ENCODE peak calls at places on chromosomes 12 and 14, in four cellular contexts. H, F, U and Y are unnamed samples.

GRCh38 chr14:49892301-49892635 is 614 bp upstream of the ARF6 start:
- DNase-seq in H (peak; percentile 59), F (no peak), U (no peak), Y (peak; percentile 81)

GRCh38 chr14:50813544-50813863 is 17.5 kb downstream of the NIN start:
- DNase-seq in H (no peak), F (no peak), U (no peak), Y (no peak)

GRCh38 chr14:75871181-75871880 is 110.5 kb downstream of the TGFB3 start:
- DNase-seq in H (no peak), F (no peak), U (no peak), Y (no peak)

GRCh38 chr12:114399664-114400211 is 6.2 kb downstream of the TBX5 start:
- DNase-seq in H (no peak), F (no peak), U (no peak), Y (no peak)

GRCh38 chr14:21070083-21070609 is at the start of gene ARHGEF40:
- DNase-seq in H (peak; percentile 43), F (peak; percentile 75), U (peak; percentile 79), Y (no peak)

GRCh38 chr14:47300801-47301200 is 374.6 kb downstream of the MDGA2 start:
- DNase-seq in H (no peak), F (no peak), U (no peak), Y (no peak)

GRCh38 chr14:31261859-31262739 is 54.5 kb upstream of the HECTD1 start:
- DNase-seq in H (no peak), F (peak; percentile 29), U (no peak), Y (peak; percentile 82)

GRCh38 chr14:64610049-64610746 is 60.4 kb downstream of the PPP1R36 start:
- DNase-seq in H (no peak), F (no peak), U (no peak), Y (no peak)

GRCh38 chr12:89622115-89622514 is 86.5 kb downstream of the ATP2B1 start:
- DNase-seq in H (no peak), F (no peak), U (no peak), Y (no peak)

GRCh38 chr12:122081697-122082221 is 3.2 kb downstream of the MLXIP start:
- DNase-seq in H (peak; percentile 27), F (peak; percentile 61), U (peak; percentile 60), Y (no peak)

GRCh38 chr12:47360771-47361388 is 281.1 kb upstream of the AMIGO2 start:
- DNase-seq in H (no peak), F (no peak), U (no peak), Y (no peak)

GRCh38 chr12:116406529-116406928 is 129.0 kb upstream of the MED13L start:
- DNase-seq in H (peak; percentile 68), F (peak; percentile 90), U (peak; percentile 92), Y (peak; percentile 97)

GRCh38 chr12:126772171-126772864 is 1494.7 kb upstream of the TMEM132C start:
- DNase-seq in H (peak; percentile 81), F (no peak), U (no peak), Y (no peak)

GRCh38 chr12:42804928-42805327 is 215.4 kb upstream of the PRICKLE1 start:
- DNase-seq in H (no peak), F (no peak), U (no peak), Y (no peak)

GRCh38 chr12:15701212-15701611 is 88.0 kb downstream of the EPS8 start:
- DNase-seq in H (no peak), F (no peak), U (no peak), Y (no peak)

GRCh38 chr12:4116251-4117111 is 157.1 kb upstream of the CCND2 start:
- DNase-seq in H (peak; percentile 74), F (no peak), U (no peak), Y (peak; percentile 4)

GRCh38 chr14:103628221-103628683 is 759 bp upstream of the KLC1 start:
- DNase-seq in H (peak; percentile 87), F (peak; percentile 71), U (peak; percentile 78), Y (peak; percentile 86)

GRCh38 chr14:51293926-51294290 is 53.9 kb downstream of the TMX1 start:
- DNase-seq in H (no peak), F (no peak), U (no peak), Y (no peak)

GRCh38 chr12:75542942-75543341 is 31.5 kb upstream of the KRR1 start:
- DNase-seq in H (no peak), F (no peak), U (no peak), Y (no peak)

GRCh38 chr12:54421873-54422250 is 2.8 kb upstream of the ITGA5 start:
- DNase-seq in H (peak; percentile 34), F (no peak), U (no peak), Y (no peak)

GRCh38 chr12:52817003-52817698 is 3.2 kb upstream of the KRT4 start:
- DNase-seq in H (no peak), F (no peak), U (no peak), Y (no peak)

GRCh38 chr14:97723834-97724770 is 926.9 kb downstream of the VRK1 start:
- DNase-seq in H (no peak), F (no peak), U (no peak), Y (no peak)

GRCh38 chr12:51269174-51270066 is 795 bp downstream of the SMAGP start:
- DNase-seq in H (peak; percentile 36), F (peak; percentile 21), U (peak; percentile 27), Y (no peak)